ENCODE peak calls at places on chromosomes 5 and 9, in five cellular contexts. K is endothelial cell of umbilical vein, Y is A549, Z is psoas muscle, F is lower lobe of right lung. G is an unnamed sample.

GRCh38 chr9:124259273-124260078 is 1.7 kb downstream of the NEK6 start:
- DNase-seq in K (peak), Y (peak), Z (peak), F (peak), G (peak)

GRCh38 chr5:153617190-153617589 is 126.7 kb downstream of the GRIA1 start:
- DNase-seq in K (peak), Y (no peak), Z (no peak), F (no peak), G (no peak)

GRCh38 chr5:83925952-83926351 is 205.3 kb upstream of the HAPLN1 start:
- DNase-seq in K (peak), Y (no peak), Z (no peak), F (no peak), G (no peak)

GRCh38 chr5:128669803-128670202 is 131.8 kb upstream of the FBN2 start:
- DNase-seq in K (no peak), Y (no peak), Z (no peak), F (no peak), G (no peak)

GRCh38 chr9:135879619-135880018 is 27.7 kb downstream of the CAMSAP1 start:
- DNase-seq in K (no peak), Y (no peak), Z (no peak), F (no peak), G (no peak)

GRCh38 chr5:167030500-167031120 is 1260.8 kb upstream of the WWC1 start:
- DNase-seq in K (no peak), Y (peak), Z (no peak), F (no peak), G (no peak)

GRCh38 chr5:137164536-137164935 is 334.6 kb downstream of the SPOCK1 start:
- DNase-seq in K (no peak), Y (no peak), Z (no peak), F (no peak), G (no peak)

GRCh38 chr9:93658184-93658925 is 82.0 kb downstream of the PHF2 start:
- DNase-seq in K (no peak), Y (no peak), Z (peak), F (peak), G (no peak)

GRCh38 chr9:95486318-95486717 is 30.5 kb downstream of the PTCH1 start:
- DNase-seq in K (no peak), Y (no peak), Z (no peak), F (peak), G (no peak)

GRCh38 chr9:109258619-109259321 is 62.1 kb downstream of the EPB41L4B start:
- DNase-seq in K (no peak), Y (no peak), Z (no peak), F (no peak), G (no peak)

GRCh38 chr9:71733176-71733575 is 35.1 kb downstream of the CEMIP2 start:
- DNase-seq in K (no peak), Y (no peak), Z (no peak), F (no peak), G (no peak)

GRCh38 chr5:31638748-31639418 is at the start of gene PDZD2:
- DNase-seq in K (peak), Y (peak), Z (peak), F (peak), G (peak)

GRCh38 chr9:117839862-117840261 is 135.7 kb downstream of the TLR4 start:
- DNase-seq in K (no peak), Y (no peak), Z (no peak), F (no peak), G (no peak)

GRCh38 chr9:135951889-135952663 is 9.1 kb downstream of the UBAC1 start:
- DNase-seq in K (no peak), Y (no peak), Z (peak), F (no peak), G (no peak)

GRCh38 chr9:90515550-90515949 is 127.1 kb downstream of the DIRAS2 start:
- DNase-seq in K (no peak), Y (no peak), Z (no peak), F (no peak), G (no peak)

GRCh38 chr5:151890299-151890698 is 34.4 kb downstream of the GLRA1 start:
- DNase-seq in K (no peak), Y (no peak), Z (no peak), F (no peak), G (no peak)

GRCh38 chr5:88826959-88827585 is 55.9 kb downstream of the MEF2C start:
- DNase-seq in K (peak), Y (no peak), Z (no peak), F (no peak), G (no peak)

GRCh38 chr5:88825782-88826110 is 57.2 kb downstream of the MEF2C start:
- DNase-seq in K (peak), Y (no peak), Z (no peak), F (no peak), G (no peak)

GRCh38 chr5:88829053-88829452 is 53.9 kb downstream of the MEF2C start:
- DNase-seq in K (peak), Y (no peak), Z (no peak), F (no peak), G (no peak)

GRCh38 chr5:88829773-88830172 is 53.2 kb downstream of the MEF2C start:
- DNase-seq in K (peak), Y (no peak), Z (no peak), F (no peak), G (no peak)

GRCh38 chr5:88827997-88828396 is 55.0 kb downstream of the MEF2C start:
- DNase-seq in K (peak), Y (no peak), Z (no peak), F (no peak), G (no peak)
- H3K27ac ChIP-seq in K (peak), Y (no peak), Z (peak), F (peak), G (peak)

DNA sequence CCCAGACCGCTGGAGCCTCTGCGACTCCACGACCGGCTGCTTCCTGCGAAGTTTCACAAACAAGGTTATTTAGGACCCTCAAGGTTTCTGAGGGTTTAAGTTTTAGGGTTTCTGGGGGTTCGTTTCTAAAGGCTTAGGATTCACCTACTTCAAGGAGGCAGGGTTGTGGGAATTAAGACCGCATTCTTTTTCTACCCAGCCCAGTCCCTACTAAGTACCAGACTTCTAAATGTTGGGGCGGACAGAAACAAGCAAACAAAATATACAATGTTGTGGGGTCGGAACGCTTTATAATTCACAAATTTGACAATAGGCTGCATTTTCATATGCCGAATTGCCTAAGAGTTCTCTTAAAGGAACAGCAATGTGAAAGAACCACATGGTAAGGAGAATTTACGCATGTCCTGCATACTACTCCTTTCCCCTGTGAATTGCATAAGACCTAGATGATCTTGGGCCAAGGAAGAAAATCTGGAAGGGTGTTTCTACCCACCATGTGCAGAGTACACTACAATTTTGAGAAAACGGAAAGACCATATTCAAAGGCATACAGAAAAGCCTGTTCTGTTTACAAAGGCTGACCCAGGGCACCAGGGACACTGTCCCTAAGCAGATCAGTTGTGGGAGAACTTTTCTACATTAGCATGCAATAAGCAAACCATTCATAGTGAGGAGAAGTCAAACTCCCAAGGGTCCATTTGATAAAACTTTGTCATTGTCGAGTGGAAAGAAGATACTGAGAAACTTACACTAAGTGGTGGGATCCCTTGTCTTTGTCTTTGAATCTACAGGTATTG is 457.3 kb downstream of the RAB3C start:
- DNase-seq in K (peak), Y (no peak), Z (no peak), F (no peak), G (no peak)
- H3K27ac ChIP-seq in K (no peak), Y (peak), Z (peak), F (peak), G (no peak)

DNA sequence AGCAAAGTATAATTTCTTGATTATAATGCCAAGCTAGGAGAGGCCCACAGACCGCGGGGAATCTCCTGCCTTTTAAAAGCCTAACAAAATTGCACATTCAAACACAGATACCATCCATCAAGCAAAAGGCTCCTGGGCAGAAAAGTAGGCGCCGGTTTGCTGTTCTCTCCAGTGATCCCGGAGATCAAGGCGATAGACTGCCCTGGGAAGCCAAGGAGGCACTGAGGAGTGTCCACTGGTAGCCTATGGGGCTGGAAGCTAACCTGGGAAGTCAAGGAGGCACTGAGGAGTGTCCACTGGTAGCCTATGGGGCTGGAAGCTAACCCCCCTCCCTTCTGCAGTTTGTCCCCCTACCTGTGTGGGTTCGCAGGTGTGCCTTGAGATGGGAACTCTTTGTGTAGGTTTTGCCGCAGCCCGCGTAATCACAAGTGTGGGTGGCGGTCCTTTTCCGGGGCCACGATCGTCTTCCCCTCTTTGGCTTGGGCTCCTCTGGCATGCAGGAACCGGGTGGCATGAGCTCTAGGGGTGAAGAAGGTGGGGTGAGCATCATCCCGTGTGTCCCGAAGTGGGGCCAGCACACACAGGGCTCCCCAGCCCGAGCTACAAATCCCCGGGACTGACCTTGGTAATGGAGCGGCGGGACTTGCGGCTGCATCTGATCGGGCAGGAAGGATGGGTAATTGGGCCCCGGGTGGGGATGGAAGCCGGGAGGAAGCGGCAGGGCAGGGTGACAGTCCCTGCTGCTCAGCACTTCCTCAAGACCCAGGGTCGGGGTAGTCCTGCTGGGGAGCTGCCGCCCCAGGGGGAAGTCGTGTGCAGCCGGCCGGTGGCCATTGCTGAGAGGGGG is 2.7 kb downstream of the KLF4 start:
- DNase-seq in K (no peak), Y (no peak), Z (peak), F (peak), G (no peak)
- H3K27ac ChIP-seq in K (no peak), Y (no peak), Z (peak), F (peak), G (no peak)

DNA sequence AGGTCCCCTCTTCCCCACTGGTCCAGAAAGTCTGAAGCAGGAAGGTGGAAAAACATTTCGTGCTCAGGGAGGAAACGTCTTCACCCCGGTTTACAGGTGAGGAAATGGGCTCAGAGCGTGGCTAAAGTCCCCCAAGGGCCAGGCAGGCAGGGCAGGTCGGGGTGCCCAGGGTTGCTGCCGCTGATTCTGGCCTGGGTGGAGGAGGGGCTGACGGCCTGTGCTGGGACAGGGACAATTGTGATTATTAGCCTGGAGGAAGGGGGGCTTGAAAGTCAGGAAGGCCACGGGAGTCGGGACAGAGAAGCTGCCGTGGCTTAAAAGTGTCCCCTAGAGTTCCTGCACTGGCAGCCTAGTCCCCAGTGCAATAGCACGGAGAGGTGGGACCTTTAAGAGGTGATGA is 26.6 kb upstream of the CNOT6 start:
- DNase-seq in K (no peak), Y (no peak), Z (no peak), F (no peak), G (no peak)
- H3K27ac ChIP-seq in K (no peak), Y (peak), Z (no peak), F (peak), G (no peak)

GRCh38 chr9:114250235-114250568 is 72.7 kb upstream of the ORM1 start:
- DNase-seq in K (no peak), Y (no peak), Z (peak), F (peak), G (no peak)
- H3K27ac ChIP-seq in K (no peak), Y (no peak), Z (peak), F (no peak), G (peak)

DNA sequence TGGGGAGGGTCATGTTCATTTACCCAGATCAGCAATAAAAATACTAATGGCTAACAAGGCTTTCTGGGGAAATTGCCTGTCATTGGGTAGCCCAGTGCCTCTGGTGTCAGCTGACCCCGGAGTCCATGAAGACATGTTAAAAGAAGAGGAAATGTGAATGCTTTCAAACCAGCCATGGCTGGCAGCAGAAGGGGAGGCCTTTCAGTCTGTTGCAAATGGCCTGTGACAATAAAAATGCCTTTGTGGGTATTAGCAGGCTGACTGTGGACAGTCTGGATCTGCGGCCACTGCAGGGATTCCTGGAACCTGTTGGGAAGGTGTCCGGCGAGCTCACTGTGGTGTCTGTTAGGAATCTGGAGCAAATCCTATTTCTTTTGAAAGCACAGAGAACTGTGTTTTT is 7.5 kb downstream of the ABL1 start:
- DNase-seq in K (no peak), Y (no peak), Z (no peak), F (no peak), G (no peak)
- H3K27ac ChIP-seq in K (no peak), Y (no peak), Z (no peak), F (no peak), G (peak)

G was measured in caudate nucleus.